ENCODE peak calls at places on chromosomes 4 and X, in four cellular contexts. H is H1, N is H9, B is mesenchymal stem cell. P is an unnamed sample.

GRCh38 chrX:68415289-68415688 is 18.0 kb downstream of the OPHN1 start:
- DNase-seq in H (no peak), N (no peak), B (no peak), P (no peak)

GRCh38 chr4:93407493-93408275 is 420.9 kb upstream of the ATOH1 start:
- DNase-seq in H (no peak), N (no peak), B (no peak), P (no peak)

GRCh38 chrX:23631136-23631535 is 36.2 kb upstream of the PRDX4 start:
- DNase-seq in H (no peak), N (no peak), B (no peak), P (no peak)

GRCh38 chr4:3323071-3323481 is 30.3 kb downstream of the RGS12 start:
- DNase-seq in H (no peak), N (no peak), B (no peak), P (no peak)

GRCh38 chr4:22462693-22463092 is 53.2 kb downstream of the ADGRA3 start:
- DNase-seq in H (no peak), N (peak), B (no peak), P (no peak)

GRCh38 chrX:45070116-45071007 is 130.3 kb downstream of the DIPK2B start:
- DNase-seq in H (no peak), N (no peak), B (peak), P (no peak)

GRCh38 chr4:188008377-188008776 is 12.8 kb downstream of the ZFP42 start:
- DNase-seq in H (no peak), N (no peak), B (peak), P (no peak)

GRCh38 chr4:34649716-34650115 is 1594.6 kb downstream of the ARAP2 start:
- DNase-seq in H (no peak), N (no peak), B (no peak), P (no peak)

GRCh38 chr4:37981844-37982720 is 21.9 kb downstream of the PTTG2 start:
- DNase-seq in H (no peak), N (no peak), B (no peak), P (no peak)

GRCh38 chr4:4761128-4761991 is 98.1 kb upstream of the MSX1 start:
- DNase-seq in H (peak), N (peak), B (peak), P (peak)

GRCh38 chr4:137950286-137950685 is 291.9 kb downstream of the SLC7A11 start:
- DNase-seq in H (no peak), N (no peak), B (no peak), P (no peak)

GRCh38 chr4:2875556-2875955 is 31.9 kb downstream of the ADD1 start:
- DNase-seq in H (no peak), N (no peak), B (no peak), P (no peak)

GRCh38 chrX:48043056-48043455 is 28.4 kb downstream of the ZNF630 start:
- DNase-seq in H (no peak), N (no peak), B (no peak), P (no peak)

DNA sequence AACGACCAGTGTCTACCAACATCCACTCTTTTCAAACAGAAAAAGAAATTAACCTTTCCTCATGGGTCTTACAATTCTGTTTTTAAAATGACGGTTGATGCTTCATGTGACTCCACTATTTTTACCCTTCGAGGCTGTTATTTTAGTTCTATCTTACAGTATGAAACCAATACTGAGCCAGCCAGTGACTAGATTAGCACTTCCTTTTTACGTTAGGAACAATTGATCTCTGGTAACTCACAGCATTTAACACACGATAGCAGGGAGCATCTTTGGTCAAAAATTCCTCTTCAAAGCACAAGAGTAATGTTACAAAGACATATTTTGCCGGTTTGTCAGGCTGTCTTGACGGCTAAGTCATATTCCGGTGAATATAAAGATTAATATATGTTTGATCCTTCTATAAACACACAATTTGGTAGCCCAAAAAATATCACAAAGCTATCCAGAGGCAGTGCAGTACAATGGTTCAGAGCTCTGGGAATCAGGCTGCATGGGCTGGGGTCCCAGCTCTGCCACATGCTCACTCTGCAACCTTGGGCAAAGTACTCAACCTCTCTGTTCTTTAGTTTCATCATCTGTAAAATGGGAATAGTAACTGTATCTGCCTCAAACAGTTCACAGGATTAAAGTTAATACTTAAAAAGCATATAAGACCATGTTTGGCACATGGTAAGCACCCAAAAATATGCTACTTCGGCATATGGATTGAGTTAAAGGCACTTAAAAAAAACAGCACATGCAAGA is 62.9 kb upstream of the TXK start:
- DNase-seq in H (no peak), N (no peak), B (no peak), P (no peak)
- H2BK15ac ChIP-seq in H (no peak), N (no peak), B (no peak), P (no peak)

DNA sequence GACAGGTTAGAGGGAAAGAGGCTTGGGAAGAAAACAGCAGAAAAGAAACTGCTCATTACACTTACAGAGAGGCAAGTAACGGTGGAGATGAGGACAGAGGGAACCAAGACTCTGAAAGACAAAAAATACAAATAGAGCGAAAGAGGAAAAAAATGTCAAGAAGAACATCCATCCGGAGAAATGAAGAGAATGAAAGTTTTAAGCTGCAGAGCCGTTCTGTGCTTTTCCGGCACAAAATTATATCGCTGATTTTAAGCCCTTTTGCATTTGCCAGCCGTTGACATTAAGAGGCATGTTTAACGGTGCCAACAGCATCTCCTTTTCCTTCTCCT is 236 bp downstream of the PCDH10 start:
- DNase-seq in H (no peak), N (no peak), B (no peak), P (no peak)
- H3K9ac ChIP-seq in H (no peak), N (no peak), B (peak), P (no peak)

DNA sequence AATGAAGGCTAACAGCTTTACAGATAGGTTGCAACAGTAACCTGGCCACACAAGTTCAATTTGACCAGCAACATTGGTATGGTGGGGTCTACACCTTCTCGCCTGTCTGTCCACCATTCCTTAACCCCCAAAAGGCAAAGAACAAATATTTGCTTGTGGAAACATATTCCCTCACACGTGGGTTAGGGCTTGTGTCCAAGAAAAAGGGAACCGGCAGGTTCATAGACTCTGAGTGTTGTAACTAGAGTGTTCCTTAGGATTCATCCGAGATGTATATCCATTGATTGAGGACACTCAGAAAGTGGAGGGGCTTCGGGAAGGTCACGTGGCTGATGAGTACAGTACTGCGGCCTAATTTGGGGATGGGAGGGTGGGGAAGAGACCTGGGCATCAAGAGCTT is 54.1 kb downstream of the C4orf51 start:
- DNase-seq in H (no peak), N (no peak), B (peak), P (no peak)
- H2BK12ac ChIP-seq in H (peak), N (no peak), B (peak), P (no peak)

DNA sequence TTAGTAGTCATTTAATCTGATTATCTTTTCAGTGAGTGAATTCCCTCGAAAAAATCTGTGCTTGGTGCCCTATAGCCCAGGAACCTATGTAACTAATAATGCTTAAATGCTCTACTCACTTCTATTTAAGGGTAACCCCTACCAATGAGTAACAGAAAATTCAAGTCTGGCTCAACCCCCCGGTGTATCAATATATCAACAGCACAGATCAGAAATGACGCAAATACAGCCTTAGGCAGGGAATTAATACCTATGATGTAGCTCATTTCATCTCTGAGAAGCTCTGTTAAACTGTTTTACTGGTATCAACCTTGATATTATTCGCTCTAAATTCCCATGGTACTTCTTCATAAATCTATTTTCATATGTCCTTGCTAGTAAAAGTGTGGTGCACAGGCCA is 28.6 kb downstream of the PDGFC start:
- DNase-seq in H (no peak), N (no peak), B (no peak), P (no peak)
- H2BK15ac ChIP-seq in H (no peak), N (no peak), B (no peak), P (no peak)